ENCODE peak calls at places on chromosomes 16 and 17, in ten cellular contexts. One of them, this sample, is unnamed.

GRCh38 chr17:31595076-31595475 is 203.6 kb downstream of the RAB11FIP4 start:
- DNase-seq in HuH-7.5: no peak
- DNase-seq in T-helper 2 cell: no peak
- DNase-seq in nephron progenitor cell: no peak
- DNase-seq in A673: no peak
- DNase-seq in natural killer cell: no peak
- DNase-seq in activated CD4-positive, alpha-beta T cell treated with anti-CD3 and anti-CD28 coated beads for 24 hours: no peak
- DNase-seq in EL: peak
- DNase-seq in heart left ventricle: no peak
- DNase-seq in ELR: peak
- DNase-seq in this sample: peak

GRCh38 chr17:39244600-39245570 is 19.1 kb upstream of the STAC2 start:
- DNase-seq in HuH-7.5: peak
- DNase-seq in T-helper 2 cell: peak
- DNase-seq in nephron progenitor cell: peak
- DNase-seq in A673: peak
- DNase-seq in natural killer cell: peak
- DNase-seq in activated CD4-positive, alpha-beta T cell treated with anti-CD3 and anti-CD28 coated beads for 24 hours: peak
- DNase-seq in EL: peak
- DNase-seq in heart left ventricle: peak
- DNase-seq in ELR: peak
- DNase-seq in this sample: peak

GRCh38 chr17:81309140-81309858 is 14.2 kb upstream of the SLC38A10 start:
- DNase-seq in HuH-7.5: peak
- DNase-seq in T-helper 2 cell: no peak
- DNase-seq in nephron progenitor cell: peak
- DNase-seq in A673: no peak
- DNase-seq in natural killer cell: peak
- DNase-seq in activated CD4-positive, alpha-beta T cell treated with anti-CD3 and anti-CD28 coated beads for 24 hours: no peak
- DNase-seq in EL: peak
- DNase-seq in heart left ventricle: peak
- DNase-seq in ELR: peak
- DNase-seq in this sample: peak

GRCh38 chr17:3512512-3513171 is 36.8 kb downstream of the ASPA start:
- DNase-seq in HuH-7.5: no peak
- DNase-seq in T-helper 2 cell: no peak
- DNase-seq in nephron progenitor cell: peak
- DNase-seq in A673: no peak
- DNase-seq in natural killer cell: no peak
- DNase-seq in activated CD4-positive, alpha-beta T cell treated with anti-CD3 and anti-CD28 coated beads for 24 hours: no peak
- DNase-seq in EL: peak
- DNase-seq in heart left ventricle: peak
- DNase-seq in ELR: no peak
- DNase-seq in this sample: peak

GRCh38 chr16:13953501-13953900 is 33.5 kb downstream of the ERCC4 start:
- DNase-seq in HuH-7.5: no peak
- DNase-seq in T-helper 2 cell: no peak
- DNase-seq in nephron progenitor cell: no peak
- DNase-seq in A673: no peak
- DNase-seq in natural killer cell: no peak
- DNase-seq in activated CD4-positive, alpha-beta T cell treated with anti-CD3 and anti-CD28 coated beads for 24 hours: no peak
- DNase-seq in EL: no peak
- DNase-seq in heart left ventricle: no peak
- DNase-seq in ELR: no peak
- DNase-seq in this sample: no peak

GRCh38 chr16:48050871-48051270 is 104.9 kb downstream of the ABCC12 start:
- DNase-seq in HuH-7.5: no peak
- DNase-seq in T-helper 2 cell: no peak
- DNase-seq in nephron progenitor cell: no peak
- DNase-seq in A673: no peak
- DNase-seq in natural killer cell: no peak
- DNase-seq in activated CD4-positive, alpha-beta T cell treated with anti-CD3 and anti-CD28 coated beads for 24 hours: no peak
- DNase-seq in EL: no peak
- DNase-seq in heart left ventricle: no peak
- DNase-seq in ELR: no peak
- DNase-seq in this sample: no peak

GRCh38 chr16:24670623-24671454 is 58.6 kb upstream of the TNRC6A start:
- DNase-seq in HuH-7.5: no peak
- DNase-seq in T-helper 2 cell: no peak
- DNase-seq in nephron progenitor cell: peak
- DNase-seq in A673: peak
- DNase-seq in natural killer cell: no peak
- DNase-seq in activated CD4-positive, alpha-beta T cell treated with anti-CD3 and anti-CD28 coated beads for 24 hours: no peak
- DNase-seq in EL: peak
- DNase-seq in heart left ventricle: peak
- DNase-seq in ELR: peak
- DNase-seq in this sample: peak

GRCh38 chr17:6823011-6823442 is 8.5 kb downstream of the TEKT1 start:
- DNase-seq in HuH-7.5: no peak
- DNase-seq in T-helper 2 cell: no peak
- DNase-seq in nephron progenitor cell: no peak
- DNase-seq in A673: no peak
- DNase-seq in natural killer cell: no peak
- DNase-seq in activated CD4-positive, alpha-beta T cell treated with anti-CD3 and anti-CD28 coated beads for 24 hours: no peak
- DNase-seq in EL: peak
- DNase-seq in heart left ventricle: no peak
- DNase-seq in ELR: peak
- DNase-seq in this sample: peak

GRCh38 chr16:47697826-47698225 is 236.7 kb downstream of the PHKB start:
- DNase-seq in HuH-7.5: no peak
- DNase-seq in T-helper 2 cell: no peak
- DNase-seq in nephron progenitor cell: no peak
- DNase-seq in A673: no peak
- DNase-seq in natural killer cell: no peak
- DNase-seq in activated CD4-positive, alpha-beta T cell treated with anti-CD3 and anti-CD28 coated beads for 24 hours: no peak
- DNase-seq in EL: no peak
- DNase-seq in heart left ventricle: no peak
- DNase-seq in ELR: no peak
- DNase-seq in this sample: no peak

GRCh38 chr16:28491080-28491969 is 549 bp downstream of the CLN3 start:
- DNase-seq in HuH-7.5: no peak
- DNase-seq in T-helper 2 cell: no peak
- DNase-seq in nephron progenitor cell: peak
- DNase-seq in A673: peak
- DNase-seq in natural killer cell: no peak
- DNase-seq in activated CD4-positive, alpha-beta T cell treated with anti-CD3 and anti-CD28 coated beads for 24 hours: no peak
- DNase-seq in EL: peak
- DNase-seq in heart left ventricle: no peak
- DNase-seq in ELR: peak
- DNase-seq in this sample: peak

GRCh38 chr16:86071611-86072240 is 172.8 kb downstream of the IRF8 start:
- DNase-seq in HuH-7.5: no peak
- DNase-seq in T-helper 2 cell: no peak
- DNase-seq in nephron progenitor cell: no peak
- DNase-seq in A673: no peak
- DNase-seq in natural killer cell: no peak
- DNase-seq in activated CD4-positive, alpha-beta T cell treated with anti-CD3 and anti-CD28 coated beads for 24 hours: no peak
- DNase-seq in EL: no peak
- DNase-seq in heart left ventricle: no peak
- DNase-seq in ELR: no peak
- DNase-seq in this sample: no peak

GRCh38 chr17:20156196-20157077 is 147.3 kb downstream of the SPECC1 start:
- DNase-seq in HuH-7.5: peak
- DNase-seq in T-helper 2 cell: no peak
- DNase-seq in nephron progenitor cell: peak
- DNase-seq in A673: peak
- DNase-seq in natural killer cell: peak
- DNase-seq in activated CD4-positive, alpha-beta T cell treated with anti-CD3 and anti-CD28 coated beads for 24 hours: no peak
- DNase-seq in EL: peak
- DNase-seq in heart left ventricle: no peak
- DNase-seq in ELR: peak
- DNase-seq in this sample: peak

GRCh38 chr16:75727221-75727620 is 931 bp upstream of the CPHXL start:
- DNase-seq in HuH-7.5: peak
- DNase-seq in T-helper 2 cell: no peak
- DNase-seq in nephron progenitor cell: no peak
- DNase-seq in A673: no peak
- DNase-seq in natural killer cell: no peak
- DNase-seq in activated CD4-positive, alpha-beta T cell treated with anti-CD3 and anti-CD28 coated beads for 24 hours: no peak
- DNase-seq in EL: no peak
- DNase-seq in heart left ventricle: no peak
- DNase-seq in ELR: no peak
- DNase-seq in this sample: no peak

GRCh38 chr16:68790130-68790761 is 53.1 kb upstream of the TANGO6 start:
- DNase-seq in HuH-7.5: peak
- DNase-seq in T-helper 2 cell: no peak
- DNase-seq in nephron progenitor cell: no peak
- DNase-seq in A673: no peak
- DNase-seq in natural killer cell: no peak
- DNase-seq in activated CD4-positive, alpha-beta T cell treated with anti-CD3 and anti-CD28 coated beads for 24 hours: no peak
- DNase-seq in EL: peak
- DNase-seq in heart left ventricle: no peak
- DNase-seq in ELR: peak
- DNase-seq in this sample: peak